ENCODE peak calls at places on chromosome 13, in nine cellular contexts. O is activated gamma-delta T cell treated with anti-CD3 and anti-CD28 coated beads, Interleukin-2, amount 50 U/mL, for 16 hours; V is amniotic stem cell; T is NCI-H1930; S is colonic mucosa; C is progenitor cell of endocrine pancreas; F is germinal center; Q is myocyte; Z is H9. Y is an unnamed sample.

GRCh38 chr13:21232599-21232998 is 56.1 kb downstream of the MRPL57 start:
- DNase-seq in O (no peak), V (no peak), T (no peak), S (no peak), C (no peak), F (no peak), Q (no peak), Z (no peak), Y (no peak)

GRCh38 chr13:23392313-23392712 is 41.2 kb downstream of the SACS start:
- DNase-seq in O (no peak), V (no peak), T (no peak), S (no peak), C (no peak), F (no peak), Q (no peak), Z (no peak), Y (no peak)

GRCh38 chr13:74444877-74445479 is 310.8 kb upstream of the KLF12 start:
- DNase-seq in O (no peak), V (no peak), T (no peak), S (no peak), C (no peak), F (no peak), Q (no peak), Z (no peak), Y (no peak)

GRCh38 chr13:32695602-32696250 is 109.5 kb downstream of the PDS5B start:
- DNase-seq in O (no peak), V (no peak), T (no peak), S (no peak), C (no peak), F (no peak), Q (peak), Z (no peak), Y (no peak)

GRCh38 chr13:103430368-103430767 is 364.2 kb upstream of the SLC10A2 start:
- DNase-seq in O (no peak), V (no peak), T (no peak), S (no peak), C (no peak), F (no peak), Q (no peak), Z (no peak), Y (no peak)

GRCh38 chr13:24208314-24208713 is 47.8 kb downstream of the SPATA13 start:
- DNase-seq in O (no peak), V (peak), T (no peak), S (no peak), C (no peak), F (no peak), Q (peak), Z (no peak), Y (no peak)

GRCh38 chr13:99269627-99270252 is 11.6 kb upstream of the GPR18 start:
- DNase-seq in O (no peak), V (no peak), T (no peak), S (no peak), C (no peak), F (no peak), Q (peak), Z (no peak), Y (no peak)

GRCh38 chr13:23378009-23378632 is 55.4 kb downstream of the SACS start:
- DNase-seq in O (peak), V (peak), T (no peak), S (peak), C (no peak), F (peak), Q (peak), Z (no peak), Y (peak)

GRCh38 chr13:113411216-113412023 is 41.9 kb downstream of the ADPRHL1 start:
- DNase-seq in O (no peak), V (peak), T (no peak), S (peak), C (no peak), F (no peak), Q (peak), Z (no peak), Y (no peak)

GRCh38 chr13:96771501-96772367 is 222.5 kb downstream of the OXGR1 start:
- DNase-seq in O (no peak), V (no peak), T (no peak), S (no peak), C (no peak), F (no peak), Q (no peak), Z (no peak), Y (no peak)

GRCh38 chr13:99658266-99658991 is 157.2 kb downstream of the TM9SF2 start:
- DNase-seq in O (peak), V (peak), T (peak), S (peak), C (peak), F (no peak), Q (peak), Z (peak), Y (peak)

GRCh38 chr13:48775285-48775684 is 121.6 kb downstream of the CYSLTR2 start:
- DNase-seq in O (no peak), V (no peak), T (no peak), S (no peak), C (no peak), F (no peak), Q (no peak), Z (no peak), Y (no peak)

GRCh38 chr13:59906413-59907027 is 257.2 kb downstream of the DIAPH3 start:
- DNase-seq in O (no peak), V (peak), T (no peak), S (no peak), C (no peak), F (no peak), Q (peak), Z (no peak), Y (no peak)

GRCh38 chr13:27971236-27971645 is 2.1 kb upstream of the CDX2 start:
- DNase-seq in O (no peak), V (no peak), T (no peak), S (peak), C (no peak), F (no peak), Q (no peak), Z (peak), Y (no peak)

GRCh38 chr13:102798653-102799543 is at the start of the genes BIVM and POGLUT2:
- DNase-seq in O (peak), V (peak), T (peak), S (peak), C (peak), F (peak), Q (peak), Z (peak), Y (peak)

GRCh38 chr13:109576331-109576813 is 210.0 kb downstream of the IRS2 start:
- DNase-seq in O (no peak), V (no peak), T (no peak), S (peak), C (no peak), F (no peak), Q (no peak), Z (no peak), Y (no peak)

GRCh38 chr13:106104281-106104901 is 431.1 kb downstream of the EFNB2 start:
- DNase-seq in O (no peak), V (peak), T (no peak), S (no peak), C (no peak), F (no peak), Q (peak), Z (no peak), Y (no peak)

GRCh38 chr13:41563501-41564001 is 106.2 kb downstream of the RGCC start:
- DNase-seq in O (no peak), V (no peak), T (no peak), S (no peak), C (no peak), F (no peak), Q (peak), Z (no peak), Y (no peak)

GRCh38 chr13:109747524-109747923 is 38.9 kb downstream of the IRS2 start:
- DNase-seq in O (no peak), V (no peak), T (no peak), S (no peak), C (no peak), F (no peak), Q (no peak), Z (no peak), Y (no peak)

GRCh38 chr13:50156140-50156539 is 140.9 kb downstream of the KCNRG start:
- DNase-seq in O (no peak), V (peak), T (no peak), S (no peak), C (no peak), F (no peak), Q (peak), Z (no peak), Y (no peak)

Y was measured in CD4-positive, alpha-beta T cell.